ENCODE peak calls at places on chromosome 16, in six cellular contexts. Z, Y, N, V, D and J are unnamed samples.

GRCh38 chr16:49183911-49184310 is 97.7 kb downstream of the CBLN1 start:
- DNase-seq in V (no peak), Z (peak), Y (no peak), D (no peak), N (no peak), J (no peak)

GRCh38 chr16:75011634-75012307 is 12.9 kb downstream of the ZNRF1 start:
- DNase-seq in Z (peak), D (no peak), N (no peak), Y (peak), V (peak), J (peak)

GRCh38 chr16:81647527-81647926 is 131.6 kb upstream of the PLCG2 start:
- DNase-seq in Z (peak), V (peak), Y (no peak), D (no peak), N (no peak), J (no peak)

GRCh38 chr16:7849891-7850290 is 517.2 kb downstream of the RBFOX1 start:
- DNase-seq in Z (no peak), V (no peak), N (no peak), D (no peak), Y (no peak), J (no peak)

GRCh38 chr16:84303023-84303422 is 8.3 kb downstream of the WFDC1 start:
- DNase-seq in Y (peak), N (no peak), V (peak), D (no peak), Z (no peak), J (peak)

GRCh38 chr16:72216767-72217166 is 44.8 kb upstream of the PMFBP1 start:
- DNase-seq in D (no peak), Y (no peak), Z (no peak), V (no peak), N (no peak), J (no peak)

GRCh38 chr16:87713469-87714229 is 52.1 kb downstream of the KLHDC4 start:
- DNase-seq in D (no peak), Z (no peak), N (peak), Y (no peak), V (no peak), J (no peak)

GRCh38 chr16:54957403-54957802 is 26.7 kb downstream of the IRX5 start:
- DNase-seq in D (no peak), V (no peak), N (no peak), Z (peak), Y (no peak), J (no peak)

GRCh38 chr16:27040671-27041070 is 26.1 kb upstream of the C16orf82 start:
- DNase-seq in D (no peak), Z (no peak), N (no peak), Y (no peak), V (no peak), J (no peak)

GRCh38 chr16:69424935-69425784 is 741 bp downstream of the CYB5B start:
- DNase-seq in D (no peak), Z (no peak), V (no peak), Y (no peak), N (no peak), J (no peak)

GRCh38 chr16:86195863-86196630 is 297.1 kb downstream of the IRF8 start:
- DNase-seq in N (no peak), V (no peak), Z (no peak), D (no peak), Y (no peak), J (no peak)

GRCh38 chr16:65888201-65888600 is 478.3 kb upstream of the CDH5 start:
- DNase-seq in V (no peak), D (no peak), Z (peak), Y (no peak), N (no peak), J (no peak)

DNA sequence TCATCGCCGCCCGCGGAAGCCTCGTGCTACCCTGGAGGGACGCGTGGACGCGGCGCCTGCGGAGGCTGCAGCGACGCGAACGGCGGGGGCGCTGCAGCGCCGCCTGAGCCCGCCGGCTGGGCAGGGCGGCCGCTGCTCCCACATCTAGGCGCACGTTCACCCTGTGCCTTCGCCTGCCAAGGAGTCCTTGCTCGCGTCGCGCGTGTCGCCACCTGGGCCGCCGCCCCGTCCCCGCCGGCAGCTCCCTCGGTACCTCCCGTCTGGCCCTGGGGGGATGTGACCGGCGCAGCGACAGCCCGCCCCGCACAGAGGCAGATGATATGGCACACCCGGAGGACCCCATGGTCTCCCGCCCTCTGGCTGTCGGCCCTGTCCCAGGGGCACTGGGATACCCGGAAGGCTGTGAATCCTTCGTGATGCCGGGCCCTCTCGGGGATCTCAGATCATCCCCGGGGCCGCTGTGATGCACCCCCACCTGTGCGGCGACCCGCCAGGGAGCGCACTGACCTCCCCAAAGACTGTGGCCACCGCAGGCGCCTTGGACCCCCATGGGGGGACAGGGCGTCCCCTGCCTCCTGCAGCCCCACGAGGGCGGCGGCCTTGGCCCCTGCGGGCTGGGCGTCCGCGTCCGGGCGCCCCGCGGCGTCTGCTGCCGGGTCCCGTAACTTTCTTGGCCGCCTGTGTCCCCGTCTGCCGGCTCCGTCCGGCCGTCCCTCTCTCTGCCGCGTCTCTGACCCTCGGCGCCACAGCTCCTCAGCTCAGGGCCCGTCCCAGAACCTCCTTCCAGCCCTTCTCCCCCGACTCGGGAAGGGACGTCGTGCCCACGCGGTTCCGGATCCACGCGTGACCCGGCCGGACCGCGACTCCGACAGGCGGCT is 689 bp upstream of the TBC1D24 start:
- DNase-seq in Y (no peak), N (peak), Z (no peak), V (peak), D (peak), J (no peak)
- H3K4me3 ChIP-seq in Y (peak), N (peak), Z (peak), V (peak), D (peak), J (peak)

DNA sequence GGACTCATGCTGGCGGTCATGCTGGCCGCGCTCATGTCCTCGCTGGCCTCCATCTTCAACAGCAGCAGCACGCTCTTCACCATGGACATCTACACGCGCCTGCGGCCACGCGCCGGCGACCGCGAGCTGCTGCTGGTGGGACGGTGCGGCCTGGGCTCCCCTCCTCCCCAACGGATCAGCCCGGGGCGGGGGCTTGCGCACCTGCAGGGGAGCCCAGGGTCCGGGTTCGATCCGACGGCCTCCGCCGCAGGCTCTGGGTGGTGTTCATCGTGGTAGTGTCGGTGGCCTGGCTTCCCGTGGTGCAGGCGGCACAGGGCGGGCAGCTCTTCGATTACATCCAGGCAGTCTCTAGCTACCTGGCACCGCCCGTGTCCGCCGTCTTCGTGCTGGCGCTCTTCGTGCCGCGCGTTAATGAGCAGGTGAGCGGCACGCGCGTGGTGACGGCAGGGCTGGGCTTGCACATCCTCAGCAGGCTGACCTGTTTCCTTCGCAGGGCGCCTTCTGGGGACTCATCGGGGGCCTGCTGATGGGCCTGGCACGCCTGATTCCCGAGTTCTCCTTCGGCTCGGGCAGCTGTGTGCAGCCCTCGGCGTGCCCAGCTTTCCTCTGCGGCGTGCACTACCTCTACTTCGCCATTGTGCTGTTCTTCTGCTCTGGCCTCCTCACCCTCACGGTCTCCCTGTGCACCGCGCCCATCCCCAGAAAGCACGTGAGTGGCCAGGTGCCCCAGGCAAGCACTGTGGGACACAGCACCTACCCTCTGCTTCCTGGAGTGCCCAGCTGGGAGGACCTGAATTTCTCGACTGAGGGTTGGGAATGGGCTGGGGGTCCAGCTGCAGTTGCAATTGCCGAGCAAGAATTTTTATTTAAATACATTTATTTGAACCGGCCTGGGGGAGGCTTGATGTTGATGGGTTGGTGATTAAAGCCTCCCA is 6.0 kb downstream of the SLC5A2 start:
- DNase-seq in N (peak), Z (no peak), Y (no peak), D (no peak), V (no peak), J (no peak)
- H3K4me3 ChIP-seq in N (no peak), Z (no peak), Y (no peak), D (peak), V (no peak), J (peak)

GRCh38 chr16:22694887-22695382 is 119.0 kb upstream of the HS3ST2 start:
- DNase-seq in D (no peak), Y (peak), V (peak), N (no peak), Z (peak), J (peak)
- H3K4me3 ChIP-seq in D (no peak), Y (no peak), V (no peak), N (no peak), Z (no peak), J (peak)

GRCh38 chr16:77789646-77790370 is 1.4 kb downstream of the VAT1L start:
- DNase-seq in N (no peak), Y (no peak), Z (no peak), V (no peak), D (no peak), J (no peak)
- H3K4me3 ChIP-seq in N (no peak), Y (no peak), Z (peak), V (peak), D (no peak), J (peak)

DNA sequence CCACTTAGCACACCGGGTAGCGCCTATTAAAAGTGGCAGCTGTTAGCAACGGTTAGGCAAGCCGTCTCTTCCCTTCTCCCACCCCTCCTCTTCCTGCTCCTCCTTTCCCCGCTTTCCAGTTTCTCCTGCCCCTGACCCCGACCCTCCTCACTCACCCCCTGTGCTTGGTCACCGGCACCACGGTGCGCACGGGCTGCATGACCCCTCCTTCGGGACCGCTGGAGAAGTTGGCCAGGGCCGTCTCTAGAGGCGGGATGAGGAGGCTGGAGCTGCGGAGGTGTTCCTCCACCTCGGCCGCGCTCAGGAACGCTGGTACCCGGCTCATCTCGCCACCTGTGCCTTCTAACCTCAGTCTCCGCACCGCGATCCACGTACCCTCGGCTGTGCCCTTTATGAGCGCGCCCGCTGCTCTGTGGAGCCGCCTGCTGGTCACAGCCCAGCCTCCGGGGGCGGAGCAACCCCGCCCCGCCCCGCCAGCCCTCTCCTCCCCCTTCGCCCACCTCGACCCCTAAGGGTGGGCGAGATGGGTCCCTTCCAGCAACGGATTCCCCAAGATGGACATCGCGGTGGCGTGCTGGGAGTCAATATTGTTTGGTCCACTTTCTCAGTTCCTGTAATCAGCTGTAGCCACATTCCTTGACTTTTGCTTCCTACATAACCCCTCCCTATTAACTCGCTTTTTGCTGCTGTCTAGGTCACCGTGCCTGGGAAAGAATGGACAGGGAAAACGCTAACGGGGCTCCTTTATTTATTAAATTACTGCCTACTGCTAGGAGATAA is at the start of gene CRYM:
- DNase-seq in D (peak), Y (no peak), Z (peak), V (no peak), N (peak), J (no peak)
- H3K4me3 ChIP-seq in D (peak), Y (peak), Z (peak), V (peak), N (peak), J (peak)

GRCh38 chr16:67539691-67540635 is 11.3 kb downstream of the RIPOR1 start:
- DNase-seq in D (no peak), Y (no peak), V (no peak), N (no peak), Z (no peak), J (no peak)

GRCh38 chr16:67538666-67539101 is 10.1 kb downstream of the RIPOR1 start:
- DNase-seq in Y (no peak), V (peak), N (no peak), Z (no peak), D (no peak), J (no peak)

GRCh38 chr16:67539271-67539670 is 10.6 kb downstream of the RIPOR1 start:
- DNase-seq in D (no peak), N (no peak), Y (no peak), V (no peak), Z (no peak), J (no peak)

GRCh38 chr16:67537270-67537635 is 8.6 kb downstream of the RIPOR1 start:
- DNase-seq in V (peak), Z (peak), Y (no peak), N (peak), D (peak), J (no peak)

DNA sequence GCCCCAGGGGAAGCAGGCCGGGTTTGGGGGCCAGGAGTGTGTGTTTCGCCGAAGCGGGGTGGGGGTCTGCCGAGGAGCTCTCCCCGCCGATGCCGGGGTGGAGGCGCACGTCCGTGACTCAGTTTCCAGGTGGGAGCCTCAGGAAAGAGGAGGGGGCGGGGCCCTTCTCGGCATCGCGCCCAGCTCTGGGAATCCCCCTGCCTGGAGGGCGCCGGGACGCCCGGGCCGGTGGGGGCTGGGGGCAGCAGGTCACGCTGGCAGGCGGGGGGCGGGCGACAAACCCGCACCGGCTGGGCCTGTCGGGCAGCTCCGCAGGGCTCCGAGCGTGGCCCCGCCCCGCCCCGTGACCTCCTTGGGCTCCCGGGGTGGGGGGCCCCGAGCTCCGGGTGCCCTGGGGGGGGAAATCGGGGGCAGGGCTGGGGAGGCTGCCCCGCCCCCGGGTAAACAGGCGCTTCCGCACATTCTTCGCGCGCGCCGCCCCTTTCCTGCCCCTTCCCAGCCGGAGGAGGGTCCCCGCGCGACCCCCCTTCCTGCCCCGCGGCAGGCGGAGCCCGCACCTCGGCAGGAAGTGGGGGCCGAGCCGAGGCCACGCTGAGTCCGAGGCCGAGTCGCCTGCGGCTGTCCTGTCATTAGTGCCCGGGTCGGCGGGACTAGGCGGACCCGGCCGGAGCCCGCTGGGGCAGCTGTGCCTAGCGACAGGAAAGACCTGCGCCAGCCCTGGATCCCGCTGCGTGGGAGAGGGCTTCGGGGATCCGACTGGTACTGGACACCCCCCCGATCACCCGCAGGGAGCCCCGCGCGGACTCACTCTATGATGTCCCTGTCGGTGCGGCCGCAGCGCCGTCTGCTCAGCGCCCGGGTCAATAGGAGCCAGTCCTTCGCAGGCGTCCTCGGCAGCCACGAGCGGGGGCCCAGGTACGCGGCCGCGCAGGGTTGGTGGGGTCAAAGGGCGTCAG is 9.3 kb downstream of the RIPOR1 start:
- DNase-seq in V (no peak), N (peak), Y (no peak), D (peak), Z (no peak), J (no peak)
- H3K4me3 ChIP-seq in V (peak), N (peak), Y (peak), D (peak), Z (peak), J (peak)